ENCODE peak calls at places on chromosome 16, in eight cellular contexts. One of them, this sample, is unnamed.

GRCh38 chr16:81610144-81610842 is 165.7 kb downstream of the CMIP start:
- DNase-seq in sigmoid colon: peak; percentile 88
- DNase-seq in tibial nerve: peak; percentile 73
- DNase-seq in Peyer's patch: peak; percentile 74
- DNase-seq in bronchial epithelial cell: no peak
- DNase-seq in A673: no peak
- DNase-seq in heart left ventricle: peak; percentile 87
- DNase-seq in psoas muscle: peak; percentile 87
- DNase-seq in this sample: peak; percentile 89

GRCh38 chr16:47018223-47018891 is 44.9 kb upstream of the DNAJA2 start:
- DNase-seq in tibial nerve: no peak
- DNase-seq in bronchial epithelial cell: peak; percentile 52
- DNase-seq in heart left ventricle: no peak
- DNase-seq in Peyer's patch: peak; percentile 84
- DNase-seq in sigmoid colon: no peak
- DNase-seq in A673: peak; percentile 38
- DNase-seq in psoas muscle: no peak
- DNase-seq in this sample: no peak

GRCh38 chr16:47584464-47585225 is 123.5 kb downstream of the PHKB start:
- DNase-seq in tibial nerve: no peak
- DNase-seq in psoas muscle: no peak
- DNase-seq in A673: no peak
- DNase-seq in bronchial epithelial cell: no peak
- DNase-seq in sigmoid colon: no peak
- DNase-seq in Peyer's patch: no peak
- DNase-seq in heart left ventricle: no peak
- DNase-seq in this sample: no peak

GRCh38 chr16:88292007-88292940 is 90.5 kb upstream of the ZNF469 start:
- DNase-seq in heart left ventricle: no peak
- DNase-seq in sigmoid colon: no peak
- DNase-seq in bronchial epithelial cell: no peak
- DNase-seq in Peyer's patch: no peak
- DNase-seq in A673: no peak
- DNase-seq in tibial nerve: no peak
- DNase-seq in psoas muscle: peak; percentile 28
- DNase-seq in this sample: no peak

GRCh38 chr16:85017151-85017550 is 5.8 kb upstream of the ZDHHC7 start:
- DNase-seq in bronchial epithelial cell: peak; percentile 85
- DNase-seq in tibial nerve: no peak
- DNase-seq in Peyer's patch: no peak
- DNase-seq in psoas muscle: no peak
- DNase-seq in heart left ventricle: peak; percentile 41
- DNase-seq in A673: no peak
- DNase-seq in sigmoid colon: no peak
- DNase-seq in this sample: no peak

GRCh38 chr16:10181196-10182162 is 749 bp downstream of the GRIN2A start:
- DNase-seq in psoas muscle: peak; percentile 61
- DNase-seq in A673: peak; percentile 75
- DNase-seq in tibial nerve: no peak
- DNase-seq in sigmoid colon: peak; percentile 75
- DNase-seq in bronchial epithelial cell: peak; percentile 20
- DNase-seq in Peyer's patch: peak; percentile 62
- DNase-seq in heart left ventricle: peak; percentile 54
- DNase-seq in this sample: peak; percentile 33

GRCh38 chr16:78866556-78866955 is 734.0 kb downstream of the MAF start:
- DNase-seq in sigmoid colon: no peak
- DNase-seq in psoas muscle: no peak
- DNase-seq in A673: no peak
- DNase-seq in Peyer's patch: no peak
- DNase-seq in tibial nerve: no peak
- DNase-seq in heart left ventricle: no peak
- DNase-seq in bronchial epithelial cell: no peak
- DNase-seq in this sample: no peak

GRCh38 chr16:88468289-88469129 is 15.4 kb downstream of the ZFPM1 start:
- DNase-seq in A673: peak; percentile 80
- DNase-seq in tibial nerve: no peak
- DNase-seq in heart left ventricle: no peak
- DNase-seq in sigmoid colon: no peak
- DNase-seq in psoas muscle: no peak
- DNase-seq in bronchial epithelial cell: peak; percentile 9
- DNase-seq in Peyer's patch: no peak
- DNase-seq in this sample: no peak

GRCh38 chr16:19235886-19236285 is 49.6 kb upstream of the CLEC19A start:
- DNase-seq in sigmoid colon: no peak
- DNase-seq in psoas muscle: no peak
- DNase-seq in bronchial epithelial cell: no peak
- DNase-seq in heart left ventricle: no peak
- DNase-seq in tibial nerve: no peak
- DNase-seq in Peyer's patch: no peak
- DNase-seq in A673: no peak
- DNase-seq in this sample: no peak

GRCh38 chr16:77307764-77308561 is 108.8 kb downstream of the SYCE1L start:
- DNase-seq in psoas muscle: no peak
- DNase-seq in sigmoid colon: no peak
- DNase-seq in heart left ventricle: no peak
- DNase-seq in Peyer's patch: no peak
- DNase-seq in bronchial epithelial cell: peak; percentile 100
- DNase-seq in tibial nerve: no peak
- DNase-seq in A673: no peak
- DNase-seq in this sample: no peak

GRCh38 chr16:13435873-13436474 is 484.0 kb upstream of the ERCC4 start:
- DNase-seq in psoas muscle: no peak
- DNase-seq in tibial nerve: no peak
- DNase-seq in bronchial epithelial cell: no peak
- DNase-seq in heart left ventricle: no peak
- DNase-seq in Peyer's patch: no peak
- DNase-seq in A673: no peak
- DNase-seq in sigmoid colon: no peak
- DNase-seq in this sample: no peak

GRCh38 chr16:61887903-61888302 is 148.3 kb downstream of the CDH8 start:
- DNase-seq in psoas muscle: no peak
- DNase-seq in tibial nerve: no peak
- DNase-seq in heart left ventricle: peak; percentile 24
- DNase-seq in sigmoid colon: no peak
- DNase-seq in Peyer's patch: no peak
- DNase-seq in bronchial epithelial cell: peak; percentile 43
- DNase-seq in A673: peak; percentile 45
- DNase-seq in this sample: no peak

GRCh38 chr16:12350945-12351344 is 374.4 kb downstream of the SNX29 start:
- DNase-seq in sigmoid colon: no peak
- DNase-seq in psoas muscle: no peak
- DNase-seq in tibial nerve: no peak
- DNase-seq in Peyer's patch: no peak
- DNase-seq in bronchial epithelial cell: no peak
- DNase-seq in A673: peak; percentile 17
- DNase-seq in heart left ventricle: no peak
- DNase-seq in this sample: no peak

GRCh38 chr16:2967211-2967631 is 1.9 kb upstream of the PAQR4 start:
- DNase-seq in psoas muscle: no peak
- DNase-seq in sigmoid colon: no peak
- DNase-seq in heart left ventricle: no peak
- DNase-seq in bronchial epithelial cell: no peak
- DNase-seq in A673: no peak
- DNase-seq in Peyer's patch: no peak
- DNase-seq in tibial nerve: no peak
- DNase-seq in this sample: no peak
- H3K27me3 ChIP-seq in psoas muscle: no peaks in the 10 kb centered on the region
- H3K27me3 ChIP-seq in sigmoid colon: peaks cover 60% of the 10 kb centered on the region
- H3K27me3 ChIP-seq in heart left ventricle: peaks cover 60% of the 10 kb centered on the region
- H3K27me3 ChIP-seq in bronchial epithelial cell: no peaks in the 10 kb centered on the region
- H3K27me3 ChIP-seq in A673: no peaks in the 10 kb centered on the region
- H3K27me3 ChIP-seq in Peyer's patch: peaks cover 56% of the 10 kb centered on the region
- H3K27me3 ChIP-seq in tibial nerve: peaks cover 2% of the 10 kb centered on the region
- H3K27me3 ChIP-seq in this sample: peaks cover 72% of the 10 kb centered on the region

GRCh38 chr16:8676737-8677375 is 2.4 kb downstream of the ABAT start:
- DNase-seq in A673: no peak
- DNase-seq in heart left ventricle: no peak
- DNase-seq in sigmoid colon: no peak
- DNase-seq in Peyer's patch: no peak
- DNase-seq in psoas muscle: no peak
- DNase-seq in bronchial epithelial cell: no peak
- DNase-seq in tibial nerve: no peak
- DNase-seq in this sample: no peak
- TF ChIP-seq CTCF in A673: no peak
- TF ChIP-seq CTCF in heart left ventricle: no peak
- TF ChIP-seq CTCF in sigmoid colon: no peak
- TF ChIP-seq CTCF in Peyer's patch: no peak
- TF ChIP-seq CTCF in psoas muscle: no peak
- TF ChIP-seq CTCF in bronchial epithelial cell: no peak
- TF ChIP-seq CTCF in tibial nerve: no peak
- TF ChIP-seq CTCF in this sample: no peak

GRCh38 chr16:50626868-50627267 is 54.2 kb downstream of the SNX20 start:
- DNase-seq in Peyer's patch: no peak
- DNase-seq in A673: no peak
- DNase-seq in sigmoid colon: no peak
- DNase-seq in tibial nerve: no peak
- DNase-seq in psoas muscle: no peak
- DNase-seq in bronchial epithelial cell: no peak
- DNase-seq in heart left ventricle: no peak
- DNase-seq in this sample: no peak
- H3K27me3 ChIP-seq in Peyer's patch: no peaks in the 10 kb centered on the region
- H3K27me3 ChIP-seq in A673: no peaks in the 10 kb centered on the region
- H3K27me3 ChIP-seq in sigmoid colon: no peaks in the 10 kb centered on the region
- H3K27me3 ChIP-seq in tibial nerve: no peaks in the 10 kb centered on the region
- H3K27me3 ChIP-seq in psoas muscle: no peaks in the 10 kb centered on the region
- H3K27me3 ChIP-seq in bronchial epithelial cell: no peaks in the 10 kb centered on the region
- H3K27me3 ChIP-seq in heart left ventricle: no peaks in the 10 kb centered on the region
- H3K27me3 ChIP-seq in this sample: no peaks in the 10 kb centered on the region

GRCh38 chr16:66421891-66422290 is 5.2 kb upstream of the BEAN1 start:
- DNase-seq in A673: no peak
- DNase-seq in heart left ventricle: no peak
- DNase-seq in psoas muscle: no peak
- DNase-seq in bronchial epithelial cell: no peak
- DNase-seq in tibial nerve: no peak
- DNase-seq in sigmoid colon: peak; percentile 20
- DNase-seq in Peyer's patch: peak; percentile 23
- DNase-seq in this sample: peak; percentile 35

GRCh38 chr16:66418165-66418962 is 8.7 kb upstream of the BEAN1 start:
- DNase-seq in psoas muscle: no peak
- DNase-seq in heart left ventricle: no peak
- DNase-seq in tibial nerve: no peak
- DNase-seq in sigmoid colon: peak; percentile 12
- DNase-seq in bronchial epithelial cell: no peak
- DNase-seq in Peyer's patch: peak; percentile 15
- DNase-seq in A673: no peak
- DNase-seq in this sample: no peak

GRCh38 chr16:66416981-66417700 is 10.0 kb upstream of the BEAN1 start:
- DNase-seq in sigmoid colon: no peak
- DNase-seq in Peyer's patch: no peak
- DNase-seq in psoas muscle: no peak
- DNase-seq in bronchial epithelial cell: peak; percentile 77
- DNase-seq in heart left ventricle: no peak
- DNase-seq in tibial nerve: no peak
- DNase-seq in A673: no peak
- DNase-seq in this sample: no peak

GRCh38 chr16:66420396-66420795 is 6.7 kb upstream of the BEAN1 start:
- DNase-seq in psoas muscle: no peak
- DNase-seq in sigmoid colon: no peak
- DNase-seq in bronchial epithelial cell: peak; percentile 45
- DNase-seq in Peyer's patch: no peak
- DNase-seq in tibial nerve: no peak
- DNase-seq in A673: no peak
- DNase-seq in heart left ventricle: no peak
- DNase-seq in this sample: no peak

DNA sequence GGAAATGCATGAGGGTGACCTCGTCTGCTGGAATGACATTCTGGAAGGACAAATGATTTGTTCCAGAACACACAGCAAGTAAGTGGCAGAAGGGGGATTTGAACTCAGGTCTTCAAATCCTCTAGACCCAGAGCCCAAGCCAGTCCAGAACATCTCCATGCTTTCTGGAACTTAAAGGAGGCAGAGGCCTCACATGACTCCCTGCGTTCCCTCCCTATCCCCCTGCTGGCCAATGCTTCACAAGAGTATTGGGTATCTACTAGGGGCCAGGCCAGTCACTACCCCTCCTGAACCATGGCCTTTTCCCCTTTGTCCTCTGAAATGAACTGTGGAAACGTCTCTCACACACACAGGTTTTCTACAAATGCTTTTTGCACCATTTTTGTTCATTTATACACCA is 7.6 kb upstream of the BEAN1 start:
- DNase-seq in psoas muscle: no peak
- DNase-seq in sigmoid colon: peak; percentile 21
- DNase-seq in bronchial epithelial cell: no peak
- DNase-seq in A673: no peak
- DNase-seq in tibial nerve: no peak
- DNase-seq in heart left ventricle: no peak
- DNase-seq in Peyer's patch: peak; percentile 28
- DNase-seq in this sample: no peak
- TF ChIP-seq CTCF in psoas muscle: no peak
- TF ChIP-seq CTCF in sigmoid colon: no peak
- TF ChIP-seq CTCF in bronchial epithelial cell: no peak
- TF ChIP-seq CTCF in A673: no peak
- TF ChIP-seq CTCF in tibial nerve: no peak
- TF ChIP-seq CTCF in heart left ventricle: no peak
- TF ChIP-seq CTCF in Peyer's patch: no peak
- TF ChIP-seq CTCF in this sample: no peak

GRCh38 chr16:86892509-86892908 is 314.2 kb downstream of the FOXL1 start:
- DNase-seq in sigmoid colon: no peak
- DNase-seq in A673: peak; percentile 4
- DNase-seq in psoas muscle: no peak
- DNase-seq in bronchial epithelial cell: no peak
- DNase-seq in heart left ventricle: no peak
- DNase-seq in Peyer's patch: no peak
- DNase-seq in tibial nerve: no peak
- DNase-seq in this sample: no peak
- H3K27me3 ChIP-seq in sigmoid colon: peaks cover 4% of the 10 kb centered on the region
- H3K27me3 ChIP-seq in A673: peaks cover 55% of the 10 kb centered on the region
- H3K27me3 ChIP-seq in psoas muscle: no peaks in the 10 kb centered on the region
- H3K27me3 ChIP-seq in bronchial epithelial cell: peaks cover 2% of the 10 kb centered on the region
- H3K27me3 ChIP-seq in heart left ventricle: no peaks in the 10 kb centered on the region
- H3K27me3 ChIP-seq in Peyer's patch: no peaks in the 10 kb centered on the region
- H3K27me3 ChIP-seq in tibial nerve: no peaks in the 10 kb centered on the region
- H3K27me3 ChIP-seq in this sample: no peaks in the 10 kb centered on the region

GRCh38 chr16:75053791-75054555 is 55.1 kb downstream of the ZNRF1 start:
- DNase-seq in bronchial epithelial cell: no peak
- DNase-seq in psoas muscle: peak; percentile 86
- DNase-seq in sigmoid colon: peak; percentile 76
- DNase-seq in A673: peak; percentile 52
- DNase-seq in heart left ventricle: peak; percentile 83
- DNase-seq in Peyer's patch: peak; percentile 95
- DNase-seq in tibial nerve: peak; percentile 37
- DNase-seq in this sample: no peak

GRCh38 chr16:75048546-75048945 is 49.7 kb downstream of the ZNRF1 start:
- DNase-seq in psoas muscle: no peak
- DNase-seq in Peyer's patch: no peak
- DNase-seq in sigmoid colon: no peak
- DNase-seq in A673: no peak
- DNase-seq in heart left ventricle: peak; percentile 44
- DNase-seq in bronchial epithelial cell: no peak
- DNase-seq in tibial nerve: no peak
- DNase-seq in this sample: no peak

GRCh38 chr16:75054556-75054947 is 55.7 kb downstream of the ZNRF1 start:
- DNase-seq in bronchial epithelial cell: no peak
- DNase-seq in Peyer's patch: no peak
- DNase-seq in A673: no peak
- DNase-seq in psoas muscle: no peak
- DNase-seq in heart left ventricle: no peak
- DNase-seq in sigmoid colon: no peak
- DNase-seq in tibial nerve: no peak
- DNase-seq in this sample: no peak

GRCh38 chr16:75048051-75048450 is 49.2 kb downstream of the ZNRF1 start:
- DNase-seq in heart left ventricle: no peak
- DNase-seq in A673: no peak
- DNase-seq in bronchial epithelial cell: peak; percentile 31
- DNase-seq in psoas muscle: no peak
- DNase-seq in Peyer's patch: no peak
- DNase-seq in sigmoid colon: no peak
- DNase-seq in tibial nerve: no peak
- DNase-seq in this sample: no peak

GRCh38 chr16:75052481-75053211 is 53.8 kb downstream of the ZNRF1 start:
- DNase-seq in sigmoid colon: no peak
- DNase-seq in heart left ventricle: no peak
- DNase-seq in psoas muscle: no peak
- DNase-seq in bronchial epithelial cell: no peak
- DNase-seq in Peyer's patch: no peak
- DNase-seq in tibial nerve: no peak
- DNase-seq in A673: peak; percentile 21
- DNase-seq in this sample: no peak
- TF ChIP-seq CTCF in sigmoid colon: no peak
- TF ChIP-seq CTCF in heart left ventricle: no peak
- TF ChIP-seq CTCF in psoas muscle: no peak
- TF ChIP-seq CTCF in bronchial epithelial cell: no peak
- TF ChIP-seq CTCF in Peyer's patch: no peak
- TF ChIP-seq CTCF in tibial nerve: no peak
- TF ChIP-seq CTCF in A673: no peak
- TF ChIP-seq CTCF in this sample: no peak